ENCODE peak calls at places on chromosome 2, in five cellular contexts. J is AG04450, A is neural crest cell, Q is lower lobe of right lung, X is heart right ventricle. H is an unnamed sample.

GRCh38 chr2:104312684-104313083 is 541.2 kb upstream of the POU3F3 start:
- DNase-seq in X (no peak), A (no peak), Q (no peak), J (no peak), H (no peak)

GRCh38 chr2:32874931-32875330 is 71.8 kb upstream of the LTBP1 start:
- DNase-seq in Q (no peak), A (no peak), X (no peak), J (no peak), H (no peak)

GRCh38 chr2:204060896-204061640 is 124.5 kb downstream of the ICOS start:
- DNase-seq in Q (no peak), A (no peak), X (no peak), J (no peak), H (no peak)

GRCh38 chr2:12727085-12727484 is 10.3 kb downstream of the TRIB2 start:
- DNase-seq in A (no peak), Q (no peak), J (no peak), X (no peak), H (no peak)

GRCh38 chr2:240885566-240885965 is 10.4 kb downstream of the MAB21L4 start:
- DNase-seq in A (no peak), Q (peak), J (no peak), X (no peak), H (no peak)

GRCh38 chr2:184597996-184598312 is 375 bp upstream of the ZNF804A start:
- DNase-seq in J (no peak), Q (no peak), A (no peak), X (no peak), H (no peak)

GRCh38 chr2:227313310-227313709 is 11.7 kb upstream of the MFF start:
- DNase-seq in A (no peak), J (no peak), X (no peak), Q (no peak), H (no peak)

GRCh38 chr2:98505311-98505808 is 60.7 kb downstream of the INPP4A start:
- DNase-seq in A (no peak), Q (peak), X (no peak), J (no peak), H (no peak)

GRCh38 chr2:208031608-208032019 is 6.3 kb upstream of the PLEKHM3 start:
- DNase-seq in A (no peak), X (no peak), J (peak), Q (peak), H (peak)

GRCh38 chr2:168640039-168640438 is 162.4 kb upstream of the NOSTRIN start:
- DNase-seq in A (no peak), X (no peak), J (no peak), Q (no peak), H (no peak)

GRCh38 chr2:21411796-21412195 is 288.0 kb downstream of the TDRD15 start:
- DNase-seq in X (no peak), Q (no peak), A (no peak), J (no peak), H (no peak)

GRCh38 chr2:21413082-21413481 is 289.3 kb downstream of the TDRD15 start:
- DNase-seq in A (no peak), X (no peak), J (peak), Q (no peak), H (no peak)

GRCh38 chr2:21418456-21418855 is 294.7 kb downstream of the TDRD15 start:
- DNase-seq in A (no peak), Q (no peak), X (no peak), J (no peak), H (no peak)

GRCh38 chr2:21415234-21415633 is 291.5 kb downstream of the TDRD15 start:
- DNase-seq in A (no peak), X (no peak), Q (no peak), J (no peak), H (no peak)
- TF ChIP-seq CTCF in A (peak), X (no peak), Q (no peak), J (no peak), H (no peak)

GRCh38 chr2:29326926-29327325 is 211.7 kb downstream of the CLIP4 start:
- DNase-seq in J (no peak), X (no peak), A (no peak), Q (no peak), H (no peak)

GRCh38 chr2:29334723-29335122 is 219.5 kb downstream of the CLIP4 start:
- DNase-seq in A (no peak), J (no peak), X (no peak), Q (no peak), H (no peak)

GRCh38 chr2:29325544-29325943 is 210.3 kb downstream of the CLIP4 start:
- DNase-seq in J (no peak), X (no peak), A (no peak), Q (no peak), H (peak)

GRCh38 chr2:29332540-29332939 is 217.3 kb downstream of the CLIP4 start:
- DNase-seq in A (no peak), X (no peak), Q (no peak), J (no peak), H (no peak)

GRCh38 chr2:29329899-29330298 is 214.7 kb downstream of the CLIP4 start:
- DNase-seq in X (no peak), A (no peak), J (no peak), Q (no peak), H (no peak)
- TF ChIP-seq CTCF in X (no peak), A (peak), J (peak), Q (peak), H (no peak)

GRCh38 chr2:119246884-119247843 is 23.5 kb downstream of the STEAP3 start:
- DNase-seq in A (no peak), J (no peak), Q (peak), X (no peak), H (no peak)
- TF ChIP-seq CTCF in A (no peak), J (no peak), Q (no peak), X (no peak), H (no peak)

GRCh38 chr2:138829326-138829725 is 49.1 kb upstream of the NXPH2 start:
- DNase-seq in A (peak), X (no peak), J (no peak), Q (peak), H (peak)
- TF ChIP-seq CTCF in A (peak), X (peak), J (peak), Q (peak), H (peak)

DNA sequence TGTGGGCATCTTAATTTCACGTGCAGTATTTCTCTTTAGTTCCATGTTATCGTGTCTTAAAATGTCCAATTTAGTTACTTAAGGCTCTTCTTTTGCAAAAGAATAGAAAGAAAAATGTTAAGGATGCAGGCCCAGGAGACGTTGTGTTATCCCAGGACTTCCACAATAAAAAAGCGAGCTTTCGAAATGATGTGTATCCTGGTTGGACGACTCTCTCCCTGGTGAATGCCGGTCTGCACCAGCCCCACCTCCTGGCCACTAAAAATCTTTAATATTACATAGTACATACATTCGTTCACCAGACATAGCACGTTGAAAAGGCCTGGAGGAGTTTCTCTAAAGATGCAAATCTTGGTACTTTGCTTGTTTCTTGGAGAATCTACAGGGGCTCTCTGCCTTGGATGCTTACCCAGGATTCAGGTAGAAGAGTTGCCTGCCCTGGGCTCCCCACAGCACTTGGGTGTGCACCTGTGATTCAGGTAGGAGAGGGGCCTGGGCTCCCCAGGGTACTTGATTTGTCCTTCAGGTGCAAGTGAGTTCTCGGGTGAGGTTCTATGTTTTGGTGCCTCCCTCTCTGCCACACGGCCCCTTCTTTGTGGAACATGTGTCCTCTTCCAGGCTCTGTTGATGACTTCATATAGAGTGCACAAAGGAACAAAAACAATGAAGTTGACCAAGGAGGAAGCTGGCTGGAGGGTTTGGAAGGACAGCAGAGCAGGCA is 26.6 kb downstream of the TWIST2 start:
- DNase-seq in A (no peak), J (no peak), Q (no peak), X (no peak), H (no peak)
- TF ChIP-seq CTCF in A (no peak), J (no peak), Q (no peak), X (no peak), H (no peak)

GRCh38 chr2:73291461-73292315 is 1.7 kb downstream of the EGR4 start:
- DNase-seq in X (no peak), A (no peak), J (no peak), Q (peak), H (no peak)
- TF ChIP-seq CTCF in X (no peak), A (peak), J (no peak), Q (no peak), H (no peak)

DNA sequence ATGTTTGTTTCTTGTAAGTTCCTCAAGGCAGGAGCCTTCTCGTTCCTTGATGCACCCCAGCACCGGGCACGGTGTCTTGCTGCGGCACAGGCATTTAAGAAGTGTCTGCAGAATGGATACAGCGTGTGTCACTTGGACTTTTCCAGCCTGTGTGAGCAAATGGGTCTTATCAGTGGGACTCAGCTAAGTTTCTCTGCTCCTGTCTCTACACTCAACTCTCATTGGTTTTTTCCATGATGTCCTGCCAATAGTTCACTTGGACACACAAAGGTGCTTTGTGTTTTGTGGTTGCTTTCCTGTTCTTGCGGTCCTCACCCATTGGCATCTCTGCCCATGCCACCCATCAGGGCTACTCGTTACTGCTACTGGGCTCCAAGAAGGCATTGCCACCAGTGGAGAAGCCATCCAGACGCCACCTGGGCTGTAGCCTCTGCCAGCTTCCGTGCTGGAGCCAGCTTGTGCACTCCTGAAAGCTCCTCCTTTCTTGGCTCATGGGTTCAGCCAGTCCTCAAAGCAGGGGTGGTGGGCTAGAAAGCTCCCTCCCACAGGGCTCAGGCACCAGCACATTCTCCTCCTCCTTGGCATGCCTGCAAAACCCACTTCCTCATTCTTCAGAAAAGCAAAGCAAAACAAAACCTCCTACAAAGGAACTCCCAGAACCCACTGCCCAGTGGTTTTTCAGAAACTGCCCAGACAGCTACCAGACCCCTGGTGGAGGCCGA is 41.4 kb downstream of the IL1R2 start:
- DNase-seq in A (no peak), X (peak), J (peak), Q (peak), H (peak)
- TF ChIP-seq CTCF in A (no peak), X (no peak), J (peak), Q (no peak), H (no peak)

GRCh38 chr2:126932966-126933555 is 34.4 kb downstream of the TEX51 start:
- DNase-seq in X (no peak), J (no peak), A (no peak), Q (no peak), H (no peak)
- TF ChIP-seq CTCF in X (no peak), J (no peak), A (no peak), Q (no peak), H (no peak)

GRCh38 chr2:191692502-191693115 is 14.7 kb downstream of the NABP1 start:
- DNase-seq in J (no peak), A (no peak), Q (no peak), X (no peak), H (no peak)

GRCh38 chr2:191691016-191691725 is 13.2 kb downstream of the NABP1 start:
- DNase-seq in Q (no peak), A (peak), X (peak), J (peak), H (peak)

GRCh38 chr2:191688934-191689695 is 11.2 kb downstream of the NABP1 start:
- DNase-seq in Q (no peak), J (no peak), A (no peak), X (no peak), H (peak)

GRCh38 chr2:191691898-191692297 is 14.0 kb downstream of the NABP1 start:
- DNase-seq in J (no peak), X (no peak), A (no peak), Q (no peak), H (no peak)

DNA sequence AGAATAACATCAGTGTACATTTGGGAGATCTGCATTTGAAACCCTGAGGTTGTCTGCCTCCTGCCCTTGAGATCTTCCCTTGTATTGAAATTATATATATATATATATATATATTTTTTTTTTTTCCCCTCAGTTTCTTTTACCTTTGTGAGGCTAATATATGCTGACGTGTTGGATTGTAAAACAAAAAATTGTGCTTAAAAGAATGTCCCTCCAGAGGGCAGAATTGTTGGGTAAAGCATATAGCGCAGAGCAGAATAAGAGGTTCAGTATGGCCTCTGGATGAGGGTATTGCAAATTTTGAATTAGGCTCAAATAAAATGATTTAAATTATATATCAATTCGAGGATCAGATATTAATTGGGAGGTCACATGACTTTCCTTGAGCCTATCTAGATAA is 12.4 kb downstream of the NABP1 start:
- DNase-seq in Q (no peak), A (no peak), X (no peak), J (no peak), H (no peak)
- TF ChIP-seq CTCF in Q (no peak), A (no peak), X (no peak), J (no peak), H (no peak)

H was measured in epithelial cell of esophagus.